ENCODE peak calls at places on chromosome 1, in ten cellular contexts. D, J, O, K, R, C, B, H, Y and V are unnamed samples.

GRCh38 chr1:109632671-109633346 is 13.2 kb downstream of the AMPD2 start:
- DNase-seq in H (peak), B (no peak), R (no peak), D (no peak), J (no peak), K (peak), C (peak), O (peak), Y (no peak), V (no peak)

GRCh38 chr1:195951313-195951712 is 656.9 kb downstream of the KCNT2 start:
- DNase-seq in J (no peak), B (no peak), Y (no peak), H (no peak), O (no peak), R (no peak), K (no peak), D (no peak), C (no peak), V (no peak)

GRCh38 chr1:77489910-77490309 is 192.5 kb downstream of the ZZZ3 start:
- DNase-seq in C (no peak), R (no peak), D (no peak), O (no peak), B (no peak), H (no peak), Y (no peak), J (no peak), K (no peak), V (no peak)

GRCh38 chr1:26540346-26540745 is 10.8 kb downstream of the RPS6KA1 start:
- DNase-seq in Y (no peak), B (no peak), C (no peak), O (no peak), K (no peak), D (no peak), J (no peak), H (no peak), R (no peak), V (no peak)

GRCh38 chr1:215128514-215128913 is 46.0 kb downstream of the KCNK2 start:
- DNase-seq in R (peak), J (no peak), D (no peak), C (no peak), O (no peak), B (no peak), Y (no peak), K (no peak), H (no peak), V (no peak)

GRCh38 chr1:150551784-150552691 is 2.8 kb downstream of the ADAMTSL4 start:
- DNase-seq in D (no peak), C (no peak), H (no peak), B (no peak), R (peak), K (peak), Y (no peak), J (no peak), O (no peak), V (peak)

GRCh38 chr1:207840380-207840779 is 70.5 kb downstream of the CD34 start:
- DNase-seq in H (no peak), K (no peak), C (no peak), O (no peak), Y (no peak), D (no peak), J (no peak), R (no peak), B (no peak), V (no peak)

GRCh38 chr1:231376101-231376500 is 38.0 kb downstream of the SPRTN start:
- DNase-seq in K (no peak), O (no peak), Y (no peak), H (no peak), B (no peak), R (no peak), D (no peak), J (no peak), C (no peak), V (no peak)

GRCh38 chr1:228206582-228207351 is 1.1 kb upstream of the OBSCN start:
- DNase-seq in D (no peak), C (no peak), H (no peak), J (no peak), K (no peak), R (no peak), Y (no peak), O (no peak), B (no peak), V (no peak)

GRCh38 chr1:46611691-46612221 is 4.9 kb downstream of the MOB3C start:
- DNase-seq in O (no peak), C (no peak), H (no peak), J (no peak), D (no peak), Y (no peak), R (no peak), K (no peak), B (no peak), V (no peak)

GRCh38 chr1:230058619-230059018 is 8.4 kb upstream of the GALNT2 start:
- DNase-seq in D (no peak), H (no peak), C (no peak), O (no peak), J (no peak), Y (no peak), R (no peak), B (no peak), K (no peak), V (no peak)

GRCh38 chr1:201463071-201463552 is 5.9 kb downstream of the PHLDA3 start:
- DNase-seq in R (no peak), B (no peak), J (no peak), D (no peak), H (no peak), Y (no peak), K (no peak), O (no peak), C (no peak), V (no peak)